ENCODE peak calls at places on chromosomes 7 and 10, in seven cellular contexts. Q is G401; B is activated naive CD4-positive, alpha-beta T cell treated with anti-CD3 and anti-CD28 coated beads, Interleukin-2, amount 50 U/mL, for 16 hours; Y is nephron progenitor cell; Z is HEK293T; D is ELR; H is right lobe of liver. U is an unnamed sample.

GRCh38 chr7:36151921-36152755 is 916 bp upstream of the EEPD1 start:
- DNase-seq in H (peak; percentile 60), Z (no peak), Q (peak; percentile 19), D (no peak), B (no peak), Y (no peak), U (no peak)

GRCh38 chr7:80916770-80917681 is 1.8 kb downstream of the SEMA3C start:
- DNase-seq in Q (no peak), H (no peak), B (no peak), Z (no peak), D (peak; percentile 92), Y (no peak), U (no peak)

GRCh38 chr7:70893422-70893821 is 238.5 kb upstream of the GALNT17 start:
- DNase-seq in Z (no peak), H (no peak), Q (no peak), Y (no peak), D (no peak), B (no peak), U (no peak)

GRCh38 chr7:96157856-96158255 is 164.0 kb downstream of the SLC25A13 start:
- DNase-seq in D (no peak), Y (no peak), Q (no peak), Z (no peak), H (no peak), B (no peak), U (no peak)

GRCh38 chr10:3623746-3624145 is 161.3 kb downstream of the KLF6 start:
- DNase-seq in Q (no peak), Y (no peak), D (peak; percentile 83), B (no peak), H (no peak), Z (no peak), U (no peak)

GRCh38 chr10:123165445-123166072 is 11.4 kb downstream of the BUB3 start:
- DNase-seq in H (no peak), Z (peak; percentile 26), B (no peak), Q (no peak), D (no peak), Y (no peak), U (no peak)

GRCh38 chr10:90417056-90417455 is 440.8 kb downstream of the HTR7 start:
- DNase-seq in Q (no peak), H (no peak), B (no peak), D (peak; percentile 70), Z (no peak), Y (no peak), U (no peak)

GRCh38 chr10:3924344-3924743 is 139.3 kb upstream of the KLF6 start:
- DNase-seq in Y (no peak), B (no peak), Q (no peak), Z (no peak), D (peak; percentile 95), H (no peak), U (no peak)